ENCODE peak calls at places on chromosomes 6 and 20, in four cellular contexts. I is adrenal gland, X is upper lobe of right lung, D is tibial nerve. N is an unnamed sample.

GRCh38 chr20:47054945-47055344 is 160.3 kb downstream of the EYA2 start:
- DNase-seq in X (no peak), D (no peak), I (no peak), N (no peak)

GRCh38 chr6:25601797-25602679 is 50.0 kb upstream of the SCGN start:
- DNase-seq in X (no peak), D (no peak), I (no peak), N (no peak)

GRCh38 chr6:240151-240550 is 52.1 kb upstream of the DUSP22 start:
- DNase-seq in X (no peak), I (no peak), D (no peak), N (no peak)

GRCh38 chr6:144659735-144660246 is 374.7 kb downstream of the UTRN start:
- DNase-seq in X (no peak), I (no peak), D (no peak), N (no peak)

GRCh38 chr6:34182751-34183531 is 37.1 kb upstream of the GRM4 start:
- DNase-seq in I (no peak), X (peak; percentile 63), D (no peak), N (peak; percentile 31)

GRCh38 chr6:30937265-30937664 is 3.5 kb upstream of the MUCL3 start:
- DNase-seq in X (peak; percentile 82), D (no peak), I (no peak), N (no peak)

GRCh38 chr6:138805431-138805830 is 9.5 kb downstream of the ECT2L start:
- DNase-seq in D (no peak), I (no peak), X (no peak), N (no peak)

GRCh38 chr6:159008656-159009288 is 8.8 kb upstream of the RSPH3 start:
- DNase-seq in D (no peak), X (no peak), I (no peak), N (no peak)

GRCh38 chr6:148203970-148204369 is 138.7 kb upstream of the SASH1 start:
- DNase-seq in X (no peak), I (no peak), D (no peak), N (no peak)

DNA sequence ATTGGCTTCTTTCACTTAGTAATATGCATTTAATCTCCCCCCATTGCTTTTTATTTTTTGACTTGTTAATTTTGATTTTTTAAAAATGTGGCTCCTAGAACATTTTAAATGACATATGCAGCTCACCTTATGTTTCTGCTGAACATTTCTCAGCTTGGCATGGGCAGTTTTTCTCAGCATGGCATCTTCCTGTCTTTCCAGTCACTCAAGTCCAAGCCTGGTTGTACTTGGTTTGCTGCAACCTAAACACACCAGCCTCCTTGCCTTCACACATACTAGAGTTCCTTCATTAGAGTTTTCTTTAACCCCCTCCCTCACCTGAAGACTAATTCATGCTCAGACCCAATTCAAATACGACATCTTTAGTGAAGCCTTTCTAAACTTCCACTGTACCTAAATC is 86.4 kb downstream of the ZHX3 start:
- DNase-seq in D (no peak), X (no peak), I (no peak), N (no peak)
- H3K4me1 ChIP-seq in D (peaks cover 60% of the 10 kb centered on the region), X (peaks cover 44% of the 10 kb centered on the region), I (peaks cover 33% of the 10 kb centered on the region), N (no peaks in the 10 kb centered on the region)

DNA sequence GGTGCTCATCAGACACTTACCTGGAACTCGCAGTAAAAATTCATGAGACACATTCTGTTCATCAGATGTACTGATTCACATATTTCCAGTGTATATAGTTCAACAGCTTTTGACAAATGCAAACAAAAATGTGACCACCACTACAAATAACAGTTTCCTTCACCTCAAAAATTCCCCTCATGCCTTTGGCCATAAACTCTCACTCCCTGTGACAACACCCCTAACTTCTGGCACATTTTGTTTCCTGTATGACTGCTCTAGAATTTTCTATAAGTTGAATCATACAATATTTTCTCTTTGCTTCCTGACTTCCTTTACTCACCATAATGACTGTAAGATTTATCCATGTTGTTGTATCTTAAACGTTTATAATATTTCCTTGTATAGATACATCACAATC is 63.7 kb downstream of the C6orf118 start:
- DNase-seq in I (no peak), X (no peak), D (no peak), N (no peak)
- TF ChIP-seq CTCF in I (no peak), X (no peak), D (no peak), N (no peak)

GRCh38 chr6:81777586-81778268 is 25.2 kb upstream of the TENT5A start:
- DNase-seq in I (no peak), D (no peak), X (no peak), N (no peak)
- H3K4me1 ChIP-seq in I (no peaks in the 10 kb centered on the region), D (no peaks in the 10 kb centered on the region), X (no peaks in the 10 kb centered on the region), N (no peaks in the 10 kb centered on the region)

DNA sequence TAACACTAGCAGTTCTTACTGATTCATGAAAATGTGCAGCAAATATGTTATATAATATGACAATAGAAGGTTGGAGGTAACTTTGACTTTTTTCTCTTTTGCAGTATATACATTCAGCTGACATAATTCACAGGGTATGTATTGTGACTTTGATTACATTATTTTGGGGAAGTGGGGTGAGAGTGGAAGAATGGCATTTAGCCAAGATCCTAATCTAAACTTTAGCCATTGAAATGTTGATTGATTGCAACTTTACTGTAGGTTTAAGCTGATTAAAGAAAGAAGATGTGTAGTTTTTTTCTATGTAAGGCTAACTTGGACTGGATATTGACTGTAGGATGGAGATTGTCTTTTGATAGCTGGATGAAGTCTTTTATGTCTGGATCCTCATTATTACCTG is 46.0 kb downstream of the MAPK14 start:
- DNase-seq in X (no peak), I (no peak), D (no peak), N (no peak)
- TF ChIP-seq CTCF in X (no peak), I (no peak), D (no peak), N (no peak)

DNA sequence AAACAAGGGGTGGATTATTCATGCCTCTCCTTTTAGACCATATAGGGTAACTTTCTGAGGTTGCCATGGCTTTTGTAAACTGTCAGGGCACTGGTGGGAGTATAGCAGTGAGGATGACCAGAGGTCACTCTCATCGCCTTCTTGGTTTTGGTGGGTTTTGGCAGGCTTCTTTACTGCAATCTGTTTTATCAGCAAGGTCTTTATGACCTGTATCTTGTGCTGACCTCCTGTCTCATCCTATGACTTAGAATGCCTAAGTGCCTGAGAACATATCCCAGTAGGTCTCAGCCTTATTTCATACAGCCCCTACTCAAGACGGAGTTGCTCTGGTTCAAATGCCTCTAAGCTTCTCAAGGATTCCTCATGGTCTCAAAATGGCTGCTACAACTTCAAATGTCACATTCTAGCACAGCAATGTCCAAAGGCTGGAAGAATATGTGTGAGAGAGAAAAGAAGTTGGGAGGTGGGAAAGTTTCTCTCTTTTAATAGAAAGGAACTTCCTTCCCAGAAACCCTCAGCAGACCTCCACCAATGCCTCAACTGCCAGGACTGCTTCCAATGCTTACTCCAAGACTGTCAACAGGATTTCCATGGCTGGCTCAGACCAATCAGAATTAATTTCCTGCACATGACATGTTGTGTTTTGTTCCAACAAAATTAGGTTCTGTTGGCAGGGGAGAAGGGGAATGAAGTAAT is 46.6 kb upstream of the SLC9A8 start:
- DNase-seq in I (no peak), D (no peak), X (no peak), N (no peak)
- H3K4me1 ChIP-seq in I (peaks cover 57% of the 10 kb centered on the region), D (peaks cover 58% of the 10 kb centered on the region), X (peaks cover 49% of the 10 kb centered on the region), N (peaks cover 22% of the 10 kb centered on the region)

GRCh38 chr6:43833223-43833995 is 63.4 kb downstream of the VEGFA start:
- DNase-seq in I (no peak), D (no peak), X (no peak), N (no peak)
- TF ChIP-seq CTCF in I (no peak), D (no peak), X (no peak), N (no peak)

DNA sequence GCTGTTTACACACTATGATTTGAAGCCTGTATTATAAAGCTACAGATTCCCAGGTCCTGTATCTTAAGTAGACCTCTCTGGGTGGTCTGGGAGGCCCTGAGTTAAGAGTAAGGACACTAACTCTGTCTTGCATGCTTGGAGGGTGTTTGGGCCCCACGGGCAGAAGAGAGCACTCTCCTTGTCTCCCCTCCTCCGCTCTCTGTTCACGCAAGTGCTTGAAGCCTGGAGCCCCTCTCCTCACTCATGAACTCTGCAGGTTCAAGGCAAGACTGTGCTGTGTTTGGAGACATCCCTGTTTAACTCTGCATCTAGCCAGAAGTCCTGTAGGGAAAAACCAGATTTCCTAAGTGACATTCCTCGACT is 154.0 kb downstream of the ZDHHC14 start:
- DNase-seq in X (no peak), D (no peak), I (no peak), N (no peak)
- H3K4me1 ChIP-seq in X (peaks cover 26% of the 10 kb centered on the region), D (peaks cover 38% of the 10 kb centered on the region), I (peaks cover 25% of the 10 kb centered on the region), N (peaks cover 9% of the 10 kb centered on the region)

GRCh38 chr20:11564491-11564890 is 353.2 kb upstream of the BTBD3 start:
- DNase-seq in X (no peak), D (no peak), I (no peak), N (no peak)

GRCh38 chr20:11569163-11569562 is 348.5 kb upstream of the BTBD3 start:
- DNase-seq in D (no peak), X (no peak), I (no peak), N (no peak)
- TF ChIP-seq CTCF in D (no peak), X (no peak), I (no peak), N (no peak)

DNA sequence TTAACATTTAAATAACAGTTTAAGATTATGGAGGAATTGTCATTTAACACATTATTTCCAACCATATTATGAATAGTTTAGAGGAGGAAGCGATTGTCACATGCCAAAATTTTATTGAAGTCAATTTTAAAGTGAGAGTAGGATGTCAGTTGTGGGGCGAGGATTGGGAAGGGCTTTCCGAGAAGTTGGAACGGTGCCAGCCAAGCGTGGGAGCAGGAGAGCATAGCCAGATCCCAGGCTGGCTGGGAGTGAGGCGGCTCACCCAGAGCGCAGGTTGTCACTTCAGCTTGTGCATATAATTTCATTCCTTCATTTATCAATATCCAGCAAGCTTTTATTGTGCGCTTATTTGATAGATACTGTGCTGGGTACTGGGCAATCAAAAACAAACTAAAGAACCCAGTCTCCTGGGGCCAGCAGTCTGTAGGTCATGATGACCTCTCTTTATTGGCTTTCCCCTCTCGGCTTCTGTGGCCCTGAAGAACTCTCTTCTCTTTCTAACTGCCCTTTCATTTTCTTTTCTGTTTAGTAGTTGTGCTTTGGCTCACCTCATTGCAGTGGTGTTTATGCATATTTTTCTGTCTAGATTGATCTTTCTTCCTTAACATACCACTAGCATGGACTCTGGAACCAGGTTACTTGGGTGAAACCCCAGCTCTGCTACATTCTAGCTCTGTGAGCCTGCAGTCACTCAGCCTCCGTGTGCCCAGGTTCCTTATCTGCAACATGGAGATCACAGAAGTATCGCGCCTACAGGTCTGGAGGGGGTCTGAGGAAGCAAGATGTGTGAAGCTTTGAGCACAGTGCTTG is 6.4 kb downstream of the CEP43 start:
- DNase-seq in D (no peak), I (peak; percentile 37), X (no peak), N (peak; percentile 25)
- H3K4me1 ChIP-seq in D (peaks cover 23% of the 10 kb centered on the region), I (peaks cover 33% of the 10 kb centered on the region), X (no peaks in the 10 kb centered on the region), N (peaks cover 18% of the 10 kb centered on the region)